ENCODE peak calls at places on chromosomes 13 and 19, in four cellular contexts. D, S, M and F are unnamed samples. For H3K36me3, the result is how much of the 10 kb centered on the place peaks cover.

GRCh38 chr19:14081797-14082674 is 3.5 kb downstream of the C19orf67 start:
- DNase-seq in D (no peak), S (peak), M (no peak), F (peak)

GRCh38 chr19:23778566-23778965 is 19.9 kb upstream of the ZNF681 start:
- DNase-seq in D (no peak), S (no peak), M (no peak), F (no peak)

GRCh38 chr13:104382941-104383340 is 1316.7 kb upstream of the SLC10A2 start:
- DNase-seq in D (no peak), S (no peak), M (no peak), F (no peak)

GRCh38 chr13:96020941-96021340 is 32.3 kb downstream of the UGGT2 start:
- DNase-seq in D (no peak), S (no peak), M (no peak), F (peak)

GRCh38 chr13:37058801-37059135 is 720 bp downstream of the SUPT20H start:
- DNase-seq in D (no peak), S (no peak), M (no peak), F (peak)

GRCh38 chr19:54266133-54266532 is 9.1 kb upstream of the LILRB5 start:
- DNase-seq in D (no peak), S (peak), M (no peak), F (peak)

GRCh38 chr13:41552031-41552430 is 94.7 kb downstream of the RGCC start:
- DNase-seq in D (no peak), S (no peak), M (no peak), F (no peak)

GRCh38 chr13:51977606-51978005 is 33.6 kb downstream of the ATP7B start:
- DNase-seq in D (no peak), S (no peak), M (no peak), F (no peak)

GRCh38 chr13:105047676-105048295 is 1487.7 kb downstream of the EFNB2 start:
- DNase-seq in D (no peak), S (no peak), M (no peak), F (no peak)

DNA sequence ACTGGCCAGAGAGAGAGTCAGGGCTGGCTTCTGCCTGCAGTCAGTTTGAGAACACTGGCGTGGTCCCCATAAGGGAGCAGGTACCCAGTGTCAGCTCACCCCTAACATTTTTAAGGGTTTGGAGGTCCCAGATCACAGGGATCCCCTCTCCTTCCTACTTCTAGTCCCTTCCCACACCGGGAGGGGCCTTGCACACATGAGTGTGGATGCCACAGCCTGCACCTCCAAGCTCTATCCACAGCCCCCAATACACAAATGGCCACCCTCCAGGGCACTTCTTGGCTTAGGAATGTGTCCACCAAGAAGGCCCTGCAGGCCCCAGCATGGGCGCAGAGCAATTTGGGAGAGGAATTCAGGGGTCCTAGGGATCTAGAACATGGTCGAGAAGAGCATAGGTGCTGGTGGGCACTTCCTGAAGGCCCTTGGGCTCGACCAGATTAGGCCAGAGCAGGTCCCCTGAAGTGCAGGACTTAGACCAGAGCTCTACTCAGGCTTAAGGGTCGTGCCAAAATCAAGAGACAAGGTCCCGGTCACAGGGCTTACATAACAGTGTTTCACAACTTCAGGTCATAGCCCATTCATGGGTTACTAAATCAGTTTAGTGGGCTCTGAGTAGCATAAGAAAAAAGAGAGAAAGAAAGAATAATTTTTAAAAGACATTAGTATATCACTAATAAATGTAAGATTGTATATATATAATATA is 16.0 kb downstream of the FXYD5 start:
- DNase-seq in D (no peak), S (no peak), M (no peak), F (no peak)
- H3K36me3 ChIP-seq in D (under half), S (under half), M (under half), F (under half)

GRCh38 chr19:29612801-29613595 is 6.9 kb downstream of the POP4 start:
- DNase-seq in D (no peak), S (no peak), M (no peak), F (no peak)

GRCh38 chr19:29615891-29616425 is 9.9 kb downstream of the POP4 start:
- DNase-seq in D (no peak), S (no peak), M (no peak), F (no peak)

GRCh38 chr19:29614046-29614445 is 8.0 kb downstream of the POP4 start:
- DNase-seq in D (no peak), S (no peak), M (no peak), F (no peak)

GRCh38 chr19:29616541-29616940 is 10.5 kb downstream of the POP4 start:
- DNase-seq in D (no peak), S (no peak), M (no peak), F (no peak)

GRCh38 chr19:29614780-29615179 is 8.7 kb downstream of the POP4 start:
- DNase-seq in D (no peak), S (no peak), M (no peak), F (no peak)
- H3K36me3 ChIP-seq in D (under half), S (half or more), M (under half), F (under half)

GRCh38 chr13:30923423-30923822 is 9.0 kb upstream of the TEX26 start:
- DNase-seq in D (no peak), S (no peak), M (no peak), F (no peak)

GRCh38 chr13:30925429-30925828 is 7.0 kb upstream of the TEX26 start:
- DNase-seq in D (no peak), S (no peak), M (no peak), F (no peak)

GRCh38 chr13:30924726-30925125 is 7.7 kb upstream of the TEX26 start:
- DNase-seq in D (no peak), S (no peak), M (no peak), F (no peak)

GRCh38 chr13:30926781-30927180 is 5.7 kb upstream of the TEX26 start:
- DNase-seq in D (no peak), S (no peak), M (no peak), F (no peak)

GRCh38 chr13:30924321-30924720 is 8.1 kb upstream of the TEX26 start:
- DNase-seq in D (no peak), S (no peak), M (no peak), F (no peak)
- H3K36me3 ChIP-seq in D (under half), S (under half), M (under half), F (under half)

GRCh38 chr19:6750062-6750461 is 10.6 kb downstream of the TRIP10 start:
- DNase-seq in D (no peak), S (peak), M (peak), F (no peak)
- H3K36me3 ChIP-seq in D (under half), S (half or more), M (under half), F (under half)

DNA sequence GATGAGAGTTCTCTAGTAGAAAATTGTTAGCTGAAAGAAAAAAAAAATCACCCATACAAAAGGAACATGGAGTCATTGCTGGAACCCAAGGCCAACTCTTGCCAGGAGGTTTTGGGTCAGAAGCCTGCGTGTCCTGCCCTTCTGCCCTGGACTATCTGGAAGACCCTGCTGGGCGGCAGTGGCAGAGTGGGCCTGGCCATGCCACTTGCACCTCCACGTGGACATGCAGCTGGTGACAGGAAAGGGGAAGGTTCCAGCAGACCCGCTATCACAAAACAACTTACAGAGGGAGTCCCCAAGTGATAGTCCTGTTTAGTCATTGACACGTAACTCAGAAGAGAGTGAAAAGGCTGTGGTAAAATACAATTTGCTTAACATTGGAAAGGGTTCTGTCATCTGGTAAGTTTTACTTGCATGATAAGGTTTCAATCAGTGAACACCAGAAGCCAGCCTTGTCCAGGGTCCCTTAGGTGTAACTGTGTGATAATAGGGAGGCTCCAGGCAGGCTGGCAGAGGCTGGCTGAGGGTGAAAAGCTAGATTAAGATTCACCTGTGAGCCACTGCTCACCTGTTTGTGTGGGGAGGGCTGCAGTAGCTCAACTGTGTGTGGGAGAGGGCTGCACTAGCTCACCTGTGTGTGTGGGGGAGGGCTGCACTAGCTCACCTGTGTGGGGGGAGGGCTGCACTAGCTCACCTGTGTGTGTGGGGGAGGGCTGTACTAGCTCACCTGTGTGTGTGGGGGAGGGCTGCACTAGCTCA is 47.8 kb downstream of the COL4A2 start:
- DNase-seq in D (no peak), S (no peak), M (no peak), F (no peak)
- H3K36me3 ChIP-seq in D (under half), S (under half), M (under half), F (under half)

DNA sequence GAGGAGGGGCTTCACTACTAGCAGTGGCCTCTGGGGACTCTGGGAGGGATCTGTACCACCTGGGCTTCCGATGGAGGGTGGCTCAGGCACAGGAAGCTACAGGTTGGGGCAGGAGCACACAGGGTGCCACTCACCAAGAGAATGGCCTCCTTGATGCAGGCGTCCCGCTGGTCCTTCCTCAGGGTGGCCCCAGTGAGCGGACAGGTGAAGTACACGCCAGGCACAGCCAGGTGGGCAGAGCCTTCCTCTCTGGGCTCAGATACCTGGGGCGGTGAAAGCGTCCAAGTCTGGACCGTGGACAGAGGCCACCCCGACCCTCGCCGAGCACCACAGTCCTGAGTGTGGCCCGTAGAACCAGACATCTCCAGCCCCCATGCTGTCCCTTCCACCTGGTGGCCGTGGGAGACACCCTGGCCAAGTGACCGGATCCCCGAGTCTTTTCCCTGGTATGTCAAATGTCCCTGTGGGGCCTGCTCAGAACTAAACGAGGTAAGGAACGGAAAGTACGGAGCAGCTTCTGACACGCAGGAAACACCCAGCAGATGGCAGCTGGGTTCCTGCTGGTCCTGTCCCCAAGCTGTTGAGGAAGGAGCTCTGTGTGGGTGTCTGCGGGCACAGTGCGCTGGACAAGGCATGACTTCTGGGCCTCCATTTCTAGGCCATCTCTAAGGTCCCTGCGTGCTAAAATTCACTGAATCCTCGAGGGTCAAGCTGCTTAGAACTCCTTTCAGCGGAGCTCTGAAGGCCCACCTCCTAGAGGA is 5.2 kb downstream of the UBXN6 start:
- DNase-seq in D (no peak), S (no peak), M (no peak), F (no peak)
- H3K36me3 ChIP-seq in D (under half), S (half or more), M (under half), F (under half)

GRCh38 chr19:7542556-7543348 is 7.2 kb downstream of the PNPLA6 start:
- DNase-seq in D (no peak), S (no peak), M (no peak), F (no peak)
- H3K36me3 ChIP-seq in D (under half), S (half or more), M (under half), F (under half)

GRCh38 chr19:32436692-32437091 is 31.1 kb downstream of the DPY19L3 start:
- DNase-seq in D (no peak), S (no peak), M (no peak), F (no peak)

GRCh38 chr19:32437096-32437495 is 31.5 kb downstream of the DPY19L3 start:
- DNase-seq in D (no peak), S (no peak), M (no peak), F (no peak)

GRCh38 chr19:32442650-32443049 is 37.1 kb downstream of the DPY19L3 start:
- DNase-seq in D (no peak), S (no peak), M (no peak), F (no peak)

DNA sequence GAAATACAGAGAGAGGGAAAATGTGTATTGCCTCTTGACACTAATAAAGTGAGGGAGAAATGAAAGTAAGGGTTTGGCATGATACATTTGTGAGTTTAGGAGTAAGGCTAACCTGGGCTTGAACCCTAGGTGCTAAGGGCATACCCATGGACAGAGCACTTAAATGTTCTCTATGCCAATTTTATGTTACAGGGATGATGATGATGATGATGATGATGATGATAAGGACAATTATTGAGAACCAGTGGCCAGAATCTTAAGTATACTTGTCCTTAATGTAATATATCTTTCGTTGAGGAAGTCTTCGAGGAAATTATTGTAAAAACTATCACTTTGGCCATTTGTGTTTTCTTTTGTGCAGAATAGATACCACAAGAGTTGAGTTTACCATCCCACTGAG is 33.2 kb downstream of the DPY19L3 start:
- DNase-seq in D (no peak), S (no peak), M (no peak), F (no peak)
- H3K36me3 ChIP-seq in D (under half), S (under half), M (under half), F (under half)

GRCh38 chr19:44972802-44973201 is 17.6 kb downstream of the CLPTM1 start:
- DNase-seq in D (no peak), S (no peak), M (no peak), F (no peak)

GRCh38 chr19:44975444-44975843 is 20.3 kb downstream of the CLPTM1 start:
- DNase-seq in D (no peak), S (no peak), M (no peak), F (no peak)

GRCh38 chr19:44973982-44974735 is 19.0 kb downstream of the CLPTM1 start:
- DNase-seq in D (no peak), S (no peak), M (no peak), F (no peak)

GRCh38 chr19:44969437-44969836 is 14.3 kb downstream of the CLPTM1 start:
- DNase-seq in D (no peak), S (no peak), M (no peak), F (no peak)

GRCh38 chr19:44974809-44975347 is 19.7 kb downstream of the CLPTM1 start:
- DNase-seq in D (no peak), S (no peak), M (no peak), F (no peak)
- H3K36me3 ChIP-seq in D (under half), S (half or more), M (under half), F (under half)